ENCODE peak calls at places on chromosomes 2 and 18, in four cellular contexts. One of them, this sample, is unnamed.

GRCh38 chr2:33730801-33731200 is 131.7 kb upstream of the FAM98A start:
- DNase-seq in GM12865: no peak
- DNase-seq in IMR-90: no peak
- DNase-seq in AG09309: no peak
- DNase-seq in this sample: no peak

GRCh38 chr2:12890481-12890980 is 173.8 kb downstream of the TRIB2 start:
- DNase-seq in GM12865: no peak
- DNase-seq in IMR-90: no peak
- DNase-seq in AG09309: no peak
- DNase-seq in this sample: no peak

GRCh38 chr2:82023710-82024109 is 1719.2 kb upstream of the LRRTM1 start:
- DNase-seq in GM12865: no peak
- DNase-seq in IMR-90: no peak
- DNase-seq in AG09309: no peak
- DNase-seq in this sample: no peak

GRCh38 chr18:65527879-65528633 is 222.8 kb upstream of the CDH7 start:
- DNase-seq in GM12865: no peak
- DNase-seq in IMR-90: no peak
- DNase-seq in AG09309: no peak
- DNase-seq in this sample: no peak

GRCh38 chr2:100767224-100767653 is 52.7 kb upstream of the NPAS2 start:
- DNase-seq in GM12865: no peak
- DNase-seq in IMR-90: peak; percentile 78
- DNase-seq in AG09309: peak; percentile 47
- DNase-seq in this sample: no peak

GRCh38 chr18:79770826-79771225 is 26.9 kb upstream of the KCNG2 start:
- DNase-seq in GM12865: no peak
- DNase-seq in IMR-90: no peak
- DNase-seq in AG09309: no peak
- DNase-seq in this sample: no peak

GRCh38 chr2:173027181-173028128 is 48.2 kb upstream of the MAP3K20 start:
- DNase-seq in GM12865: peak; percentile 91
- DNase-seq in IMR-90: peak; percentile 93
- DNase-seq in AG09309: peak; percentile 59
- DNase-seq in this sample: peak; percentile 74

GRCh38 chr2:41928593-41928992 is 119.2 kb upstream of the PKDCC start:
- DNase-seq in GM12865: no peak
- DNase-seq in IMR-90: peak; percentile 80
- DNase-seq in AG09309: peak; percentile 55
- DNase-seq in this sample: no peak

GRCh38 chr2:177161741-177162440 is 50.7 kb upstream of the HNRNPA3 start:
- DNase-seq in GM12865: peak; percentile 50
- DNase-seq in IMR-90: peak; percentile 41
- DNase-seq in AG09309: no peak
- DNase-seq in this sample: no peak

GRCh38 chr2:155975734-155976133 is 356.8 kb downstream of the NR4A2 start:
- DNase-seq in GM12865: no peak
- DNase-seq in IMR-90: no peak
- DNase-seq in AG09309: no peak
- DNase-seq in this sample: no peak

GRCh38 chr2:167651406-167652151 is 595.8 kb downstream of the STK39 start:
- DNase-seq in GM12865: no peak
- DNase-seq in IMR-90: no peak
- DNase-seq in AG09309: no peak
- DNase-seq in this sample: no peak

GRCh38 chr2:105801961-105802360 is 57.2 kb downstream of the NCK2 start:
- DNase-seq in GM12865: no peak
- DNase-seq in IMR-90: no peak
- DNase-seq in AG09309: no peak
- DNase-seq in this sample: no peak
- TF ChIP-seq CTCF in GM12865: no peak
- TF ChIP-seq CTCF in IMR-90: no peak
- TF ChIP-seq CTCF in AG09309: no peak
- TF ChIP-seq CTCF in this sample: no peak

DNA sequence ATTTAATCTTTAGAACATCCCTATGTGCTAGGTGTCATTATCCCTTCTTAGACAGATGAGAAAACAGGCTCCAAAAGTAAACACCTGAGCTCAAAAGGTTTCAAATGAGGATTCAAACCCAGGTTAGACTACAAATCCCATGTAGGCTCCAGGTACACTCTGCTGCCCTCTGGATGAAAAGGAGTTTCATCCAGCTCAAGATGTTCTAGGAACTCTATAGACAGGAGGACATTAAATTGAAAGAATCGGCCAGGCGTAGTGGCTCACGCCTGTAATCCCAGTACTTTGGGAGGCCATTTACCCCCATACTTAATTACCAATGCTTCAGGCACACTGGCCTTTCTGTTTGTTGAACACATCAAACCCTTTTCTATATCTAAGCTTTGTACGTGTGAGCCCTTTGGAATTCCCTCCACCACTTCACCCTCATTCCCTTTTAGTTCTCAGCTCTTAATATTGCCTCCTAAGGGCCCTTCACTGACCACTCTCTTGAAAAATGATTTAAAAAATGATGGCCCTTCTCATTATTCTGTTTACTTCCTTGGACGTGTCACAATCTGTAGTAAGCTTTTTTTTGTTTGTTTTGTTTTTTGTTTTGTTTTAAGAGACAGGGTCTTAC is 10.7 kb downstream of the SLC25A12 start:
- DNase-seq in GM12865: no peak
- DNase-seq in IMR-90: no peak
- DNase-seq in AG09309: no peak
- DNase-seq in this sample: no peak
- TF ChIP-seq CTCF in GM12865: no peak
- TF ChIP-seq CTCF in IMR-90: no peak
- TF ChIP-seq CTCF in AG09309: no peak
- TF ChIP-seq CTCF in this sample: no peak

GRCh38 chr18:27632706-27633105 is 447.6 kb upstream of the CHST9 start:
- DNase-seq in GM12865: no peak
- DNase-seq in IMR-90: no peak
- DNase-seq in AG09309: no peak
- DNase-seq in this sample: no peak

GRCh38 chr18:27627927-27628326 is 442.8 kb upstream of the CHST9 start:
- DNase-seq in GM12865: no peak
- DNase-seq in IMR-90: no peak
- DNase-seq in AG09309: no peak
- DNase-seq in this sample: no peak
- TF ChIP-seq CTCF in GM12865: no peak
- TF ChIP-seq CTCF in IMR-90: no peak
- TF ChIP-seq CTCF in AG09309: no peak
- TF ChIP-seq CTCF in this sample: no peak

GRCh38 chr2:47452761-47453160 is 49.8 kb downstream of the MSH2 start:
- DNase-seq in GM12865: no peak
- DNase-seq in IMR-90: no peak
- DNase-seq in AG09309: no peak
- DNase-seq in this sample: no peak
- TF ChIP-seq CTCF in GM12865: no peak
- TF ChIP-seq CTCF in IMR-90: no peak
- TF ChIP-seq CTCF in AG09309: no peak
- TF ChIP-seq CTCF in this sample: no peak